ENCODE peak calls at places on chromosomes 5 and 9, in ten cellular contexts. One of them, this sample, is unnamed.

GRCh38 chr5:120818128-120818527 is 354.0 kb downstream of the PRR16 start:
- DNase-seq in GM04504: no peak
- DNase-seq in stimulated activated CD4-positive, alpha-beta T cell treated with anti-CD3 and anti-CD28 coated beads, Interleukin-4, amount 100 ng/mL, for 24 hours: no peak
- DNase-seq in glomerular endothelial cell: no peak
- DNase-seq in body of pancreas: no peak
- DNase-seq in substantia nigra: no peak
- DNase-seq in colonic mucosa: no peak
- DNase-seq in non-pigmented ciliary epithelial cell: no peak
- DNase-seq in EH: no peak
- DNase-seq in coronary artery: no peak
- DNase-seq in this sample: no peak

GRCh38 chr5:29412979-29413378 is 1780.5 kb upstream of the CDH6 start:
- DNase-seq in body of pancreas: no peak
- DNase-seq in substantia nigra: no peak
- DNase-seq in non-pigmented ciliary epithelial cell: no peak
- DNase-seq in glomerular endothelial cell: no peak
- DNase-seq in stimulated activated CD4-positive, alpha-beta T cell treated with anti-CD3 and anti-CD28 coated beads, Interleukin-4, amount 100 ng/mL, for 24 hours: no peak
- DNase-seq in GM04504: no peak
- DNase-seq in colonic mucosa: no peak
- DNase-seq in EH: no peak
- DNase-seq in coronary artery: no peak
- DNase-seq in this sample: no peak

GRCh38 chr9:27377811-27378345 is 80.9 kb upstream of the EQTN start:
- DNase-seq in colonic mucosa: no peak
- DNase-seq in glomerular endothelial cell: no peak
- DNase-seq in EH: no peak
- DNase-seq in coronary artery: no peak
- DNase-seq in stimulated activated CD4-positive, alpha-beta T cell treated with anti-CD3 and anti-CD28 coated beads, Interleukin-4, amount 100 ng/mL, for 24 hours: no peak
- DNase-seq in substantia nigra: no peak
- DNase-seq in body of pancreas: no peak
- DNase-seq in GM04504: no peak
- DNase-seq in non-pigmented ciliary epithelial cell: no peak
- DNase-seq in this sample: no peak

GRCh38 chr9:68704804-68705635 is at the start of gene PIP5K1B:
- DNase-seq in colonic mucosa: peak
- DNase-seq in glomerular endothelial cell: no peak
- DNase-seq in substantia nigra: peak
- DNase-seq in non-pigmented ciliary epithelial cell: no peak
- DNase-seq in coronary artery: peak
- DNase-seq in GM04504: peak
- DNase-seq in EH: peak
- DNase-seq in stimulated activated CD4-positive, alpha-beta T cell treated with anti-CD3 and anti-CD28 coated beads, Interleukin-4, amount 100 ng/mL, for 24 hours: peak
- DNase-seq in body of pancreas: peak
- DNase-seq in this sample: peak

GRCh38 chr5:128498844-128499455 is 39.1 kb downstream of the FBN2 start:
- DNase-seq in glomerular endothelial cell: peak
- DNase-seq in EH: peak
- DNase-seq in non-pigmented ciliary epithelial cell: peak
- DNase-seq in coronary artery: no peak
- DNase-seq in substantia nigra: no peak
- DNase-seq in stimulated activated CD4-positive, alpha-beta T cell treated with anti-CD3 and anti-CD28 coated beads, Interleukin-4, amount 100 ng/mL, for 24 hours: no peak
- DNase-seq in GM04504: peak
- DNase-seq in body of pancreas: peak
- DNase-seq in colonic mucosa: peak
- DNase-seq in this sample: peak

GRCh38 chr5:148805323-148806290 is 20.8 kb upstream of the ADRB2 start:
- DNase-seq in stimulated activated CD4-positive, alpha-beta T cell treated with anti-CD3 and anti-CD28 coated beads, Interleukin-4, amount 100 ng/mL, for 24 hours: peak
- DNase-seq in non-pigmented ciliary epithelial cell: no peak
- DNase-seq in glomerular endothelial cell: no peak
- DNase-seq in substantia nigra: peak
- DNase-seq in GM04504: no peak
- DNase-seq in body of pancreas: no peak
- DNase-seq in coronary artery: no peak
- DNase-seq in colonic mucosa: no peak
- DNase-seq in EH: peak
- DNase-seq in this sample: no peak

GRCh38 chr5:65625743-65626142 is 916 bp downstream of the SHLD3 start:
- DNase-seq in non-pigmented ciliary epithelial cell: no peak
- DNase-seq in body of pancreas: no peak
- DNase-seq in colonic mucosa: no peak
- DNase-seq in glomerular endothelial cell: no peak
- DNase-seq in stimulated activated CD4-positive, alpha-beta T cell treated with anti-CD3 and anti-CD28 coated beads, Interleukin-4, amount 100 ng/mL, for 24 hours: no peak
- DNase-seq in GM04504: no peak
- DNase-seq in coronary artery: no peak
- DNase-seq in substantia nigra: no peak
- DNase-seq in EH: peak
- DNase-seq in this sample: no peak

GRCh38 chr9:92468206-92468605 is 14.1 kb downstream of the ASPN start:
- DNase-seq in colonic mucosa: no peak
- DNase-seq in coronary artery: no peak
- DNase-seq in non-pigmented ciliary epithelial cell: no peak
- DNase-seq in GM04504: peak
- DNase-seq in EH: peak
- DNase-seq in glomerular endothelial cell: no peak
- DNase-seq in stimulated activated CD4-positive, alpha-beta T cell treated with anti-CD3 and anti-CD28 coated beads, Interleukin-4, amount 100 ng/mL, for 24 hours: no peak
- DNase-seq in substantia nigra: peak
- DNase-seq in body of pancreas: no peak
- DNase-seq in this sample: no peak

GRCh38 chr9:135711881-135712280 is 9.9 kb downstream of the KCNT1 start:
- DNase-seq in glomerular endothelial cell: no peak
- DNase-seq in substantia nigra: no peak
- DNase-seq in coronary artery: no peak
- DNase-seq in colonic mucosa: no peak
- DNase-seq in EH: no peak
- DNase-seq in stimulated activated CD4-positive, alpha-beta T cell treated with anti-CD3 and anti-CD28 coated beads, Interleukin-4, amount 100 ng/mL, for 24 hours: no peak
- DNase-seq in GM04504: no peak
- DNase-seq in non-pigmented ciliary epithelial cell: no peak
- DNase-seq in body of pancreas: no peak
- DNase-seq in this sample: no peak

GRCh38 chr9:129069128-129069824 is 11.6 kb upstream of the DOLPP1 start:
- DNase-seq in GM04504: no peak
- DNase-seq in substantia nigra: peak
- DNase-seq in stimulated activated CD4-positive, alpha-beta T cell treated with anti-CD3 and anti-CD28 coated beads, Interleukin-4, amount 100 ng/mL, for 24 hours: peak
- DNase-seq in non-pigmented ciliary epithelial cell: no peak
- DNase-seq in EH: no peak
- DNase-seq in coronary artery: no peak
- DNase-seq in colonic mucosa: peak
- DNase-seq in glomerular endothelial cell: no peak
- DNase-seq in body of pancreas: peak
- DNase-seq in this sample: no peak

GRCh38 chr5:154528005-154528594 is 50.1 kb upstream of the HAND1 start:
- DNase-seq in glomerular endothelial cell: no peak
- DNase-seq in GM04504: no peak
- DNase-seq in EH: no peak
- DNase-seq in colonic mucosa: no peak
- DNase-seq in body of pancreas: no peak
- DNase-seq in coronary artery: no peak
- DNase-seq in substantia nigra: no peak
- DNase-seq in non-pigmented ciliary epithelial cell: no peak
- DNase-seq in stimulated activated CD4-positive, alpha-beta T cell treated with anti-CD3 and anti-CD28 coated beads, Interleukin-4, amount 100 ng/mL, for 24 hours: no peak
- DNase-seq in this sample: no peak

GRCh38 chr5:115435065-115435775 is 109.4 kb downstream of the FEM1C start:
- DNase-seq in glomerular endothelial cell: no peak
- DNase-seq in substantia nigra: no peak
- DNase-seq in body of pancreas: no peak
- DNase-seq in GM04504: no peak
- DNase-seq in colonic mucosa: no peak
- DNase-seq in EH: no peak
- DNase-seq in coronary artery: no peak
- DNase-seq in stimulated activated CD4-positive, alpha-beta T cell treated with anti-CD3 and anti-CD28 coated beads, Interleukin-4, amount 100 ng/mL, for 24 hours: no peak
- DNase-seq in non-pigmented ciliary epithelial cell: no peak
- DNase-seq in this sample: no peak

GRCh38 chr5:73135429-73136276 is 15.3 kb downstream of the TMEM171 start:
- DNase-seq in non-pigmented ciliary epithelial cell: no peak
- DNase-seq in colonic mucosa: no peak
- DNase-seq in EH: peak
- DNase-seq in body of pancreas: peak
- DNase-seq in GM04504: no peak
- DNase-seq in coronary artery: no peak
- DNase-seq in substantia nigra: no peak
- DNase-seq in glomerular endothelial cell: no peak
- DNase-seq in stimulated activated CD4-positive, alpha-beta T cell treated with anti-CD3 and anti-CD28 coated beads, Interleukin-4, amount 100 ng/mL, for 24 hours: peak
- DNase-seq in this sample: no peak

GRCh38 chr5:24272735-24273134 is 372.0 kb downstream of the CDH10 start:
- DNase-seq in non-pigmented ciliary epithelial cell: no peak
- DNase-seq in substantia nigra: no peak
- DNase-seq in GM04504: no peak
- DNase-seq in body of pancreas: no peak
- DNase-seq in glomerular endothelial cell: no peak
- DNase-seq in stimulated activated CD4-positive, alpha-beta T cell treated with anti-CD3 and anti-CD28 coated beads, Interleukin-4, amount 100 ng/mL, for 24 hours: no peak
- DNase-seq in coronary artery: no peak
- DNase-seq in EH: no peak
- DNase-seq in colonic mucosa: no peak
- DNase-seq in this sample: no peak

GRCh38 chr5:43386960-43387362 is 25.2 kb downstream of the CCL28 start:
- DNase-seq in glomerular endothelial cell: no peak
- DNase-seq in EH: no peak
- DNase-seq in non-pigmented ciliary epithelial cell: no peak
- DNase-seq in GM04504: no peak
- DNase-seq in stimulated activated CD4-positive, alpha-beta T cell treated with anti-CD3 and anti-CD28 coated beads, Interleukin-4, amount 100 ng/mL, for 24 hours: no peak
- DNase-seq in body of pancreas: no peak
- DNase-seq in substantia nigra: no peak
- DNase-seq in coronary artery: no peak
- DNase-seq in colonic mucosa: no peak
- DNase-seq in this sample: no peak

GRCh38 chr9:126637002-126637849 is 23.5 kb downstream of the LMX1B start:
- DNase-seq in substantia nigra: no peak
- DNase-seq in GM04504: no peak
- DNase-seq in body of pancreas: no peak
- DNase-seq in non-pigmented ciliary epithelial cell: no peak
- DNase-seq in glomerular endothelial cell: no peak
- DNase-seq in coronary artery: no peak
- DNase-seq in stimulated activated CD4-positive, alpha-beta T cell treated with anti-CD3 and anti-CD28 coated beads, Interleukin-4, amount 100 ng/mL, for 24 hours: no peak
- DNase-seq in colonic mucosa: no peak
- DNase-seq in EH: no peak
- DNase-seq in this sample: no peak

GRCh38 chr5:150780816-150781221 is 2.3 kb downstream of the SMIM3 start:
- DNase-seq in colonic mucosa: peak
- DNase-seq in coronary artery: no peak
- DNase-seq in GM04504: peak
- DNase-seq in EH: peak
- DNase-seq in stimulated activated CD4-positive, alpha-beta T cell treated with anti-CD3 and anti-CD28 coated beads, Interleukin-4, amount 100 ng/mL, for 24 hours: no peak
- DNase-seq in body of pancreas: no peak
- DNase-seq in glomerular endothelial cell: no peak
- DNase-seq in non-pigmented ciliary epithelial cell: no peak
- DNase-seq in substantia nigra: no peak
- DNase-seq in this sample: no peak

GRCh38 chr5:36357391-36357790 is 55.7 kb upstream of the RANBP3L start:
- DNase-seq in GM04504: peak
- DNase-seq in non-pigmented ciliary epithelial cell: peak
- DNase-seq in EH: peak
- DNase-seq in substantia nigra: no peak
- DNase-seq in coronary artery: no peak
- DNase-seq in glomerular endothelial cell: no peak
- DNase-seq in colonic mucosa: no peak
- DNase-seq in stimulated activated CD4-positive, alpha-beta T cell treated with anti-CD3 and anti-CD28 coated beads, Interleukin-4, amount 100 ng/mL, for 24 hours: no peak
- DNase-seq in body of pancreas: no peak
- DNase-seq in this sample: no peak

GRCh38 chr9:113154471-113154870 is 3.7 kb downstream of the SLC31A2 start:
- DNase-seq in body of pancreas: peak
- DNase-seq in glomerular endothelial cell: no peak
- DNase-seq in substantia nigra: peak
- DNase-seq in colonic mucosa: no peak
- DNase-seq in stimulated activated CD4-positive, alpha-beta T cell treated with anti-CD3 and anti-CD28 coated beads, Interleukin-4, amount 100 ng/mL, for 24 hours: no peak
- DNase-seq in GM04504: no peak
- DNase-seq in coronary artery: no peak
- DNase-seq in EH: peak
- DNase-seq in non-pigmented ciliary epithelial cell: peak
- DNase-seq in this sample: no peak

GRCh38 chr5:94433393-94434149 is 184.8 kb downstream of the KIAA0825 start:
- DNase-seq in body of pancreas: peak
- DNase-seq in EH: peak
- DNase-seq in GM04504: peak
- DNase-seq in substantia nigra: no peak
- DNase-seq in stimulated activated CD4-positive, alpha-beta T cell treated with anti-CD3 and anti-CD28 coated beads, Interleukin-4, amount 100 ng/mL, for 24 hours: no peak
- DNase-seq in colonic mucosa: no peak
- DNase-seq in coronary artery: no peak
- DNase-seq in non-pigmented ciliary epithelial cell: peak
- DNase-seq in glomerular endothelial cell: peak
- DNase-seq in this sample: peak

GRCh38 chr5:125409496-125410351 is 663.3 kb upstream of the ZNF608 start:
- DNase-seq in glomerular endothelial cell: no peak
- DNase-seq in stimulated activated CD4-positive, alpha-beta T cell treated with anti-CD3 and anti-CD28 coated beads, Interleukin-4, amount 100 ng/mL, for 24 hours: no peak
- DNase-seq in non-pigmented ciliary epithelial cell: no peak
- DNase-seq in GM04504: no peak
- DNase-seq in coronary artery: no peak
- DNase-seq in substantia nigra: no peak
- DNase-seq in EH: peak
- DNase-seq in body of pancreas: no peak
- DNase-seq in colonic mucosa: peak
- DNase-seq in this sample: peak

GRCh38 chr5:90134892-90135291 is 274.7 kb downstream of the CETN3 start:
- DNase-seq in colonic mucosa: peak
- DNase-seq in body of pancreas: peak
- DNase-seq in EH: no peak
- DNase-seq in glomerular endothelial cell: peak
- DNase-seq in stimulated activated CD4-positive, alpha-beta T cell treated with anti-CD3 and anti-CD28 coated beads, Interleukin-4, amount 100 ng/mL, for 24 hours: no peak
- DNase-seq in GM04504: no peak
- DNase-seq in substantia nigra: peak
- DNase-seq in non-pigmented ciliary epithelial cell: peak
- DNase-seq in coronary artery: peak
- DNase-seq in this sample: no peak

GRCh38 chr9:110918316-110919054 is 119.8 kb downstream of the LPAR1 start:
- DNase-seq in coronary artery: no peak
- DNase-seq in GM04504: no peak
- DNase-seq in substantia nigra: no peak
- DNase-seq in colonic mucosa: no peak
- DNase-seq in non-pigmented ciliary epithelial cell: no peak
- DNase-seq in glomerular endothelial cell: no peak
- DNase-seq in body of pancreas: no peak
- DNase-seq in EH: peak
- DNase-seq in stimulated activated CD4-positive, alpha-beta T cell treated with anti-CD3 and anti-CD28 coated beads, Interleukin-4, amount 100 ng/mL, for 24 hours: no peak
- DNase-seq in this sample: no peak

GRCh38 chr5:65961644-65962043 is 35.3 kb downstream of the ERBIN start:
- DNase-seq in glomerular endothelial cell: no peak
- DNase-seq in substantia nigra: no peak
- DNase-seq in body of pancreas: no peak
- DNase-seq in EH: peak
- DNase-seq in colonic mucosa: no peak
- DNase-seq in GM04504: peak
- DNase-seq in non-pigmented ciliary epithelial cell: peak
- DNase-seq in stimulated activated CD4-positive, alpha-beta T cell treated with anti-CD3 and anti-CD28 coated beads, Interleukin-4, amount 100 ng/mL, for 24 hours: peak
- DNase-seq in coronary artery: no peak
- DNase-seq in this sample: no peak

GRCh38 chr9:129218918-129219317 is 40.9 kb upstream of the IER5L start:
- DNase-seq in non-pigmented ciliary epithelial cell: no peak
- DNase-seq in GM04504: no peak
- DNase-seq in stimulated activated CD4-positive, alpha-beta T cell treated with anti-CD3 and anti-CD28 coated beads, Interleukin-4, amount 100 ng/mL, for 24 hours: no peak
- DNase-seq in EH: no peak
- DNase-seq in substantia nigra: no peak
- DNase-seq in coronary artery: no peak
- DNase-seq in body of pancreas: no peak
- DNase-seq in colonic mucosa: no peak
- DNase-seq in glomerular endothelial cell: no peak
- DNase-seq in this sample: no peak

GRCh38 chr5:151751593-151751992 is 6.8 kb downstream of the ATOX1 start:
- DNase-seq in GM04504: no peak
- DNase-seq in coronary artery: no peak
- DNase-seq in colonic mucosa: no peak
- DNase-seq in body of pancreas: no peak
- DNase-seq in non-pigmented ciliary epithelial cell: no peak
- DNase-seq in stimulated activated CD4-positive, alpha-beta T cell treated with anti-CD3 and anti-CD28 coated beads, Interleukin-4, amount 100 ng/mL, for 24 hours: no peak
- DNase-seq in substantia nigra: no peak
- DNase-seq in glomerular endothelial cell: no peak
- DNase-seq in EH: no peak
- DNase-seq in this sample: no peak

GRCh38 chr5:82620957-82621600 is 342.9 kb upstream of the RPS23 start:
- DNase-seq in GM04504: no peak
- DNase-seq in body of pancreas: no peak
- DNase-seq in coronary artery: no peak
- DNase-seq in EH: peak
- DNase-seq in stimulated activated CD4-positive, alpha-beta T cell treated with anti-CD3 and anti-CD28 coated beads, Interleukin-4, amount 100 ng/mL, for 24 hours: no peak
- DNase-seq in colonic mucosa: no peak
- DNase-seq in non-pigmented ciliary epithelial cell: no peak
- DNase-seq in substantia nigra: no peak
- DNase-seq in glomerular endothelial cell: no peak
- DNase-seq in this sample: no peak

GRCh38 chr9:81492710-81493447 is 196.5 kb downstream of the TLE1 start:
- DNase-seq in EH: peak
- DNase-seq in body of pancreas: no peak
- DNase-seq in stimulated activated CD4-positive, alpha-beta T cell treated with anti-CD3 and anti-CD28 coated beads, Interleukin-4, amount 100 ng/mL, for 24 hours: no peak
- DNase-seq in substantia nigra: no peak
- DNase-seq in colonic mucosa: no peak
- DNase-seq in GM04504: peak
- DNase-seq in glomerular endothelial cell: no peak
- DNase-seq in coronary artery: no peak
- DNase-seq in non-pigmented ciliary epithelial cell: peak
- DNase-seq in this sample: peak

This sample was measured in LNCaP clone FGC.